ENCODE peak calls at places on chromosome 4, in nine cellular contexts. J, V, B, L, S, N, P, Y and D are unnamed samples.
A peak's percentile ranks its signal among the peaks of the same experiment; 100 is the strongest.

GRCh38 chr4:130808492-130808891 is 1712.5 kb downstream of the C4orf33 start:
- DNase-seq in S (no peak), L (no peak), Y (no peak), V (peak; percentile 19), P (no peak), J (peak; percentile 12), N (no peak), B (no peak), D (peak; percentile 38)

GRCh38 chr4:40557741-40558140 is 71.9 kb downstream of the RBM47 start:
- DNase-seq in P (no peak), Y (no peak), V (peak; percentile 48), B (no peak), L (no peak), J (no peak), S (no peak), N (no peak), D (no peak)

GRCh38 chr4:15779789-15780188 is 1.7 kb downstream of the CD38 start:
- DNase-seq in Y (no peak), B (no peak), N (no peak), L (no peak), S (no peak), P (no peak), J (peak; percentile 43), V (no peak), D (no peak)

GRCh38 chr4:174531486-174531885 is 9.2 kb upstream of the HPGD start:
- DNase-seq in N (no peak), L (no peak), P (no peak), V (peak; percentile 27), J (no peak), B (no peak), Y (no peak), S (no peak), D (no peak)

GRCh38 chr4:139243448-139244365 is 36.3 kb downstream of the MGARP start:
- DNase-seq in B (no peak), L (no peak), V (peak; percentile 95), S (no peak), J (peak; percentile 100), N (no peak), Y (peak; percentile 53), P (no peak), D (peak; percentile 95)

GRCh38 chr4:54281060-54281781 is 52.1 kb downstream of the PDGFRA start:
- DNase-seq in J (peak; percentile 66), N (no peak), Y (no peak), P (peak; percentile 92), S (peak; percentile 81), V (peak; percentile 98), L (no peak), B (peak; percentile 95), D (peak; percentile 89)

GRCh38 chr4:158450741-158451140 is 70.9 kb upstream of the RXFP1 start:
- DNase-seq in J (no peak), V (no peak), S (no peak), L (no peak), N (no peak), P (no peak), Y (no peak), B (no peak), D (no peak)

GRCh38 chr4:149790172-149790907 is 25.3 kb downstream of the IQCM start:
- DNase-seq in Y (no peak), V (peak; percentile 17), N (no peak), L (no peak), P (no peak), S (no peak), J (peak; percentile 70), B (no peak), D (no peak)

GRCh38 chr4:13701937-13702446 is 74.5 kb upstream of the BOD1L1 start:
- DNase-seq in J (peak; percentile 81), S (no peak), N (no peak), B (no peak), V (peak; percentile 38), P (no peak), Y (peak; percentile 65), L (no peak), D (peak; percentile 51)

GRCh38 chr4:66791686-66792085 is 753.6 kb downstream of the CENPC start:
- DNase-seq in L (no peak), V (no peak), J (no peak), S (no peak), B (no peak), N (no peak), P (no peak), Y (no peak), D (no peak)

GRCh38 chr4:112183252-112183651 is 38.0 kb downstream of the FAM241A start:
- DNase-seq in N (no peak), P (no peak), L (no peak), V (peak; percentile 53), Y (no peak), J (peak; percentile 50), S (no peak), B (no peak), D (no peak)

GRCh38 chr4:10098770-10099139 is 17.8 kb downstream of the WDR1 start:
- DNase-seq in P (no peak), S (no peak), V (peak; percentile 58), Y (no peak), N (no peak), J (peak; percentile 38), L (no peak), B (no peak), D (peak; percentile 83)

DNA sequence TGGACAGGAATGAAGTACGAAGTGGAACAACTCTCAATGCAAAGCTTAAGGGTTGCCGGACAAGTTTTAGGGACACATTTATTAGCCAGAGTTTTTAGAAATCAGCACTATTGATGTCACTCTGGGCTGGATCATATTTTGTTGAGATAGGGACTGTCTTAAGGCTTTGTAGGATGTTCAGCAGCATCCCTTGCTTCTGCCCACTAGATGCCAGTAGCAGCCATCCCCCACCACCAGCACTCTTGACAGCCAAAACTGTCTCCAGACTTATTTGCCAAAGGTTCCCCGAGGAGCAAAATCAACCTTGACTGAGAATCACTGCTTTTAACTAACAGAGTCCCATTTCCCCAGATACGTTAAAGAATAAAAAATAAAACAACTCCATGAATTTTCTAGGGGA is 1497.3 kb downstream of the STIM2 start:
- DNase-seq in B (no peak), Y (no peak), P (no peak), L (peak; percentile 40), J (peak; percentile 32), S (no peak), V (peak; percentile 50), N (peak; percentile 31), D (no peak)
- TF ChIP-seq CTCF in B (no peak), Y (no peak), P (no peak), L (peak; percentile 62), J (peak; percentile 30), S (no peak), V (peak; percentile 43), N (peak; percentile 44), D (peak; percentile 23)

GRCh38 chr4:44447563-44448504 is 775 bp downstream of the KCTD8 start:
- DNase-seq in Y (no peak), V (peak; percentile 41), N (peak; percentile 7), S (peak; percentile 23), B (peak; percentile 66), P (peak; percentile 64), J (no peak), L (peak; percentile 70), D (peak; percentile 42)

GRCh38 chr4:44446801-44447562 is 1.6 kb downstream of the KCTD8 start:
- DNase-seq in Y (no peak), B (no peak), V (no peak), J (no peak), P (peak; percentile 46), L (peak; percentile 39), S (no peak), N (no peak), D (no peak)

GRCh38 chr4:44446191-44446590 is 2.4 kb downstream of the KCTD8 start:
- DNase-seq in S (no peak), P (no peak), B (no peak), J (peak; percentile 15), L (no peak), N (no peak), Y (no peak), V (no peak), D (no peak)

GRCh38 chr4:44448548-44449443 is at the start of gene KCTD8:
- DNase-seq in S (peak; percentile 85), N (peak; percentile 90), V (peak; percentile 92), B (peak; percentile 94), P (peak; percentile 95), J (peak; percentile 62), L (peak; percentile 98), Y (peak; percentile 27), D (peak; percentile 89)
- TF ChIP-seq CTCF in S (peak; percentile 73), N (peak; percentile 73), V (peak; percentile 56), B (peak; percentile 57), P (peak; percentile 27), J (peak; percentile 87), L (peak; percentile 92), Y (peak; percentile 61), D (peak; percentile 79)

GRCh38 chr4:133102612-133103409 is 46.3 kb upstream of the PCDH10 start:
- DNase-seq in N (no peak), S (no peak), Y (no peak), V (peak; percentile 13), L (no peak), P (no peak), B (no peak), J (no peak), D (no peak)
- TF ChIP-seq CTCF in N (no peak), S (no peak), Y (no peak), V (peak; percentile 42), L (peak; percentile 43), P (no peak), B (no peak), J (no peak), D (no peak)

DNA sequence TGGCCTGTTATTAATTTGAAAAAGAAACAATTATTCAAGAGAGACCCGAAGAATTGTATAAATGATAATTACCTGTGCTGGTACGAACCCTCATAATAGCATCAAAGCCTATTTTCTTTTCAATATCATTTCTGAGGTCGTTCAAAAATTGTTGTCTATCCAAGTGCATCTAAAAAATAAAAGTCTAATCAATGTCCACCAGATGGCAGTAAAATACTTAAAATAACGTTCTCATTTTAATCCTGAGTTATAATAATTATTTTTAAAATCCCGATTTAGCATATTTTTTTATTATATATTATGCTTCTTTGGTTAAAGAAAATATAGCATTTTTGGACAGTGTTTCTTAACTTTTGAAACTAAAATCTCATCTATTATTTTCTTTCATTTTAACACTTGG is 55.7 kb downstream of the METTL14 start:
- DNase-seq in J (peak; percentile 28), N (no peak), V (peak; percentile 58), S (no peak), L (no peak), B (no peak), P (no peak), Y (no peak), D (no peak)
- TF ChIP-seq CTCF in J (no peak), N (peak; percentile 27), V (peak; percentile 20), S (peak; percentile 62), L (peak; percentile 66), B (peak; percentile 34), P (peak; percentile 20), Y (peak; percentile 63), D (peak; percentile 11)